ENCODE peak calls at places on chromosomes 11 and 22, in nine cellular contexts. One of them, this sample, is unnamed.

GRCh38 chr11:59534676-59535075 is 23.3 kb downstream of the OR4D9 start:
- DNase-seq in astrocyte: no peak
- DNase-seq in neural progenitor cell: no peak
- DNase-seq in H9: no peak
- DNase-seq in fibroblast of lung: no peak
- DNase-seq in PC-3: no peak
- DNase-seq in mesenchymal stem cell: no peak
- DNase-seq in HCT116: no peak
- DNase-seq in SK-N-SH: no peak
- DNase-seq in this sample: no peak

GRCh38 chr11:106585061-106585460 is 433.2 kb downstream of the GUCY1A2 start:
- DNase-seq in neural progenitor cell: peak
- DNase-seq in fibroblast of lung: peak
- DNase-seq in mesenchymal stem cell: peak
- DNase-seq in PC-3: peak
- DNase-seq in SK-N-SH: peak
- DNase-seq in H9: peak
- DNase-seq in HCT116: no peak
- DNase-seq in astrocyte: peak
- DNase-seq in this sample: peak

GRCh38 chr11:123696183-123696582 is 41.8 kb upstream of the SCN3B start:
- DNase-seq in astrocyte: no peak
- DNase-seq in SK-N-SH: no peak
- DNase-seq in mesenchymal stem cell: peak
- DNase-seq in HCT116: no peak
- DNase-seq in H9: no peak
- DNase-seq in PC-3: no peak
- DNase-seq in neural progenitor cell: no peak
- DNase-seq in fibroblast of lung: peak
- DNase-seq in this sample: no peak

GRCh38 chr11:42972741-42973140 is 339.1 kb upstream of the API5 start:
- DNase-seq in PC-3: no peak
- DNase-seq in astrocyte: no peak
- DNase-seq in mesenchymal stem cell: no peak
- DNase-seq in SK-N-SH: no peak
- DNase-seq in H9: no peak
- DNase-seq in fibroblast of lung: no peak
- DNase-seq in HCT116: no peak
- DNase-seq in neural progenitor cell: no peak
- DNase-seq in this sample: no peak

GRCh38 chr11:72352859-72353551 is 81.3 kb downstream of the CLPB start:
- DNase-seq in HCT116: no peak
- DNase-seq in mesenchymal stem cell: peak
- DNase-seq in H9: peak
- DNase-seq in fibroblast of lung: peak
- DNase-seq in neural progenitor cell: peak
- DNase-seq in PC-3: no peak
- DNase-seq in astrocyte: peak
- DNase-seq in SK-N-SH: peak
- DNase-seq in this sample: peak

GRCh38 chr11:126438272-126438671 is 82.8 kb downstream of the ST3GAL4 start:
- DNase-seq in PC-3: no peak
- DNase-seq in neural progenitor cell: no peak
- DNase-seq in astrocyte: no peak
- DNase-seq in H9: no peak
- DNase-seq in fibroblast of lung: no peak
- DNase-seq in mesenchymal stem cell: no peak
- DNase-seq in SK-N-SH: no peak
- DNase-seq in HCT116: no peak
- DNase-seq in this sample: no peak

GRCh38 chr22:44361391-44362126 is 48.8 kb upstream of the SHISAL1 start:
- DNase-seq in PC-3: peak
- DNase-seq in H9: no peak
- DNase-seq in fibroblast of lung: no peak
- DNase-seq in neural progenitor cell: no peak
- DNase-seq in SK-N-SH: no peak
- DNase-seq in mesenchymal stem cell: no peak
- DNase-seq in astrocyte: peak
- DNase-seq in HCT116: no peak
- DNase-seq in this sample: no peak

GRCh38 chr22:25153961-25154685 is 45.5 kb upstream of the CRYBB3 start:
- DNase-seq in astrocyte: peak
- DNase-seq in fibroblast of lung: peak
- DNase-seq in mesenchymal stem cell: peak
- DNase-seq in PC-3: peak
- DNase-seq in HCT116: no peak
- DNase-seq in H9: no peak
- DNase-seq in neural progenitor cell: peak
- DNase-seq in SK-N-SH: peak
- DNase-seq in this sample: no peak

GRCh38 chr22:44735518-44736428 is 16.6 kb upstream of the ARHGAP8 start:
- DNase-seq in astrocyte: no peak
- DNase-seq in HCT116: no peak
- DNase-seq in mesenchymal stem cell: peak
- DNase-seq in fibroblast of lung: no peak
- DNase-seq in PC-3: peak
- DNase-seq in SK-N-SH: peak
- DNase-seq in H9: peak
- DNase-seq in neural progenitor cell: peak
- DNase-seq in this sample: peak

GRCh38 chr11:12075822-12076821 is 34.3 kb upstream of the MICAL2 start:
- DNase-seq in SK-N-SH: no peak
- DNase-seq in HCT116: no peak
- DNase-seq in H9: no peak
- DNase-seq in PC-3: peak
- DNase-seq in fibroblast of lung: peak
- DNase-seq in astrocyte: peak
- DNase-seq in neural progenitor cell: no peak
- DNase-seq in mesenchymal stem cell: peak
- DNase-seq in this sample: no peak

GRCh38 chr11:124670732-124671131 is 2.8 kb downstream of the SIAE start:
- DNase-seq in astrocyte: no peak
- DNase-seq in fibroblast of lung: no peak
- DNase-seq in neural progenitor cell: no peak
- DNase-seq in SK-N-SH: no peak
- DNase-seq in PC-3: peak
- DNase-seq in HCT116: no peak
- DNase-seq in mesenchymal stem cell: no peak
- DNase-seq in H9: no peak
- DNase-seq in this sample: no peak

GRCh38 chr11:77244277-77245014 is 57.0 kb downstream of the GDPD4 start:
- DNase-seq in neural progenitor cell: no peak
- DNase-seq in H9: no peak
- DNase-seq in HCT116: no peak
- DNase-seq in astrocyte: peak
- DNase-seq in SK-N-SH: no peak
- DNase-seq in mesenchymal stem cell: peak
- DNase-seq in PC-3: peak
- DNase-seq in fibroblast of lung: peak
- DNase-seq in this sample: no peak

GRCh38 chr22:50282361-50283144 is 12.4 kb upstream of the MAPK11 start:
- DNase-seq in H9: no peak
- DNase-seq in SK-N-SH: no peak
- DNase-seq in HCT116: peak
- DNase-seq in neural progenitor cell: no peak
- DNase-seq in astrocyte: peak
- DNase-seq in PC-3: peak
- DNase-seq in mesenchymal stem cell: peak
- DNase-seq in fibroblast of lung: peak
- DNase-seq in this sample: no peak

GRCh38 chr22:20839837-20840645 is 18.6 kb downstream of the PI4KA start:
- DNase-seq in PC-3: no peak
- DNase-seq in fibroblast of lung: no peak
- DNase-seq in astrocyte: no peak
- DNase-seq in HCT116: no peak
- DNase-seq in mesenchymal stem cell: no peak
- DNase-seq in H9: no peak
- DNase-seq in neural progenitor cell: no peak
- DNase-seq in SK-N-SH: no peak
- DNase-seq in this sample: no peak

GRCh38 chr22:29689872-29690213 is 30.0 kb upstream of the CABP7 start:
- DNase-seq in fibroblast of lung: peak
- DNase-seq in HCT116: no peak
- DNase-seq in astrocyte: peak
- DNase-seq in SK-N-SH: peak
- DNase-seq in PC-3: peak
- DNase-seq in H9: peak
- DNase-seq in mesenchymal stem cell: peak
- DNase-seq in neural progenitor cell: peak
- DNase-seq in this sample: peak

GRCh38 chr22:30671071-30671470 is 3.4 kb upstream of the DUSP18 start:
- DNase-seq in neural progenitor cell: no peak
- DNase-seq in astrocyte: no peak
- DNase-seq in mesenchymal stem cell: no peak
- DNase-seq in fibroblast of lung: no peak
- DNase-seq in PC-3: no peak
- DNase-seq in H9: no peak
- DNase-seq in SK-N-SH: no peak
- DNase-seq in HCT116: no peak
- DNase-seq in this sample: no peak

GRCh38 chr11:2386591-2386990 is 9.5 kb downstream of the CD81 start:
- DNase-seq in astrocyte: no peak
- DNase-seq in mesenchymal stem cell: no peak
- DNase-seq in fibroblast of lung: no peak
- DNase-seq in neural progenitor cell: no peak
- DNase-seq in PC-3: no peak
- DNase-seq in H9: no peak
- DNase-seq in SK-N-SH: no peak
- DNase-seq in HCT116: no peak
- DNase-seq in this sample: peak

GRCh38 chr11:441043-441417 is 781 bp downstream of the ANO9 start:
- DNase-seq in fibroblast of lung: no peak
- DNase-seq in neural progenitor cell: no peak
- DNase-seq in HCT116: no peak
- DNase-seq in SK-N-SH: peak
- DNase-seq in astrocyte: no peak
- DNase-seq in mesenchymal stem cell: no peak
- DNase-seq in H9: no peak
- DNase-seq in PC-3: no peak
- DNase-seq in this sample: no peak
- H3K9ac ChIP-seq in fibroblast of lung: no peak
- H3K9ac ChIP-seq in neural progenitor cell: no peak
- H3K9ac ChIP-seq in HCT116: peak
- H3K9ac ChIP-seq in SK-N-SH: no peak
- H3K9ac ChIP-seq in astrocyte: no peak
- H3K9ac ChIP-seq in mesenchymal stem cell: no peak
- H3K9ac ChIP-seq in H9: no peak
- H3K9ac ChIP-seq in PC-3: no peak
- H3K9ac ChIP-seq in this sample: no peak

DNA sequence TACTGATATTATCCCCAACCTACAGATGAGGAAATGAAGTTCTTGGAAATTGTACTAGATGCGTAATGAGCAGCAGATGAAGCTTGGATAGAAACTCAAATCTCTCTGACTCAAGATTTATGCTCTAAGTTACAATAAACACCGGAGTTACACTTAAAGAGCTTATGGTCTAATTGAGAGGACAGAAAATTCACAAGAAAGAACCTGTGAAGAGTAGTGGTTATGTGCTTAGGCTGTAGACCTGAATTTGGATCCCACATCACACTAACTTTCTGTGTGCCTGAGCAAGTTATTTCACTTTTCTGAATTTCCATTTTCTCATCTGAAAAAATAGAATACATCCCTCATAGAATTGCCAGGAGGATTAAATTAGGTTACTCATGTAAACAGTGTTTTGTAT is 58.5 kb downstream of the FLI1 start:
- DNase-seq in neural progenitor cell: no peak
- DNase-seq in astrocyte: no peak
- DNase-seq in HCT116: no peak
- DNase-seq in fibroblast of lung: no peak
- DNase-seq in SK-N-SH: no peak
- DNase-seq in mesenchymal stem cell: no peak
- DNase-seq in H9: no peak
- DNase-seq in PC-3: no peak
- DNase-seq in this sample: no peak
- H2AFZ ChIP-seq in neural progenitor cell: no peak
- H2AFZ ChIP-seq in astrocyte: no peak
- H2AFZ ChIP-seq in HCT116: no peak
- H2AFZ ChIP-seq in fibroblast of lung: no peak
- H2AFZ ChIP-seq in SK-N-SH: no peak
- H2AFZ ChIP-seq in mesenchymal stem cell: no peak
- H2AFZ ChIP-seq in H9: no peak
- H2AFZ ChIP-seq in PC-3: no peak
- H2AFZ ChIP-seq in this sample: no peak

DNA sequence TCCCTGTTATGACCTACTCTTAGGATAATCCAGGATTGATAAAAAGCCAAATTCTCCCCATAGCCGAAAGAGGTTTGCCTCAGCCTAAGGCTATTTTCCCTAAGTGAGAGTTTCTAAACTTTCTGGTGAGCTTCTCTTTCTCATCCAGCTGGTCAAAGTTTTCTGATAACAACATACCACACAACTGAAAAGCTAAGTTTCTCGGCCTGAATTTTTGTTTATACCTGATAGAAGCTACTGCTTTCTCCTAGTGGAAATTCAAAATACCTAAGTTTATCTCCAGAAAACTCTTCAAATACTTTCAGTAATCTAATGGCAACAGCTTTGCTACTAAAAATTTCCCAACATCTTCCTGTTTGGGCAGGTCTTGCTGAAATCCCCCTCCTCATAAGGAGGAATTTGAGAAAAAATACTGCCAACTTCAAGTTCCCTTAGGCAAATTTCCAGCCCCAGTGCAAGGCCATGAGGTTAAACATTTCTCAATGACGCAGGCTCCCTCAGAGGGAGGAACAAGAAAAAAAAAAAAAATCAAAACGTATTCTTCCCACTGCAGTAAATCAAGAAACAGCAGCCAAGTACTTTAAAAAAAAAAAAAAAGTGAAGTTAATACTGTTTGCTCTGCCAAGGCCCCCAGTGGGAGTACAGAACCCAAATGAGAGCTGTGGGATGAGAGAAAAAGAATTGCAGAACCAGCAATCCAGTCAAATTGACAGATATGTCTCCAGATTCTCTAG is 127.0 kb downstream of the MRTFA start:
- DNase-seq in HCT116: no peak
- DNase-seq in mesenchymal stem cell: peak
- DNase-seq in SK-N-SH: no peak
- DNase-seq in fibroblast of lung: peak
- DNase-seq in PC-3: no peak
- DNase-seq in astrocyte: peak
- DNase-seq in H9: no peak
- DNase-seq in neural progenitor cell: no peak
- DNase-seq in this sample: no peak
- H3K9ac ChIP-seq in HCT116: no peak
- H3K9ac ChIP-seq in mesenchymal stem cell: peak
- H3K9ac ChIP-seq in SK-N-SH: peak
- H3K9ac ChIP-seq in fibroblast of lung: peak
- H3K9ac ChIP-seq in PC-3: no peak
- H3K9ac ChIP-seq in astrocyte: peak
- H3K9ac ChIP-seq in H9: no peak
- H3K9ac ChIP-seq in neural progenitor cell: no peak
- H3K9ac ChIP-seq in this sample: peak

DNA sequence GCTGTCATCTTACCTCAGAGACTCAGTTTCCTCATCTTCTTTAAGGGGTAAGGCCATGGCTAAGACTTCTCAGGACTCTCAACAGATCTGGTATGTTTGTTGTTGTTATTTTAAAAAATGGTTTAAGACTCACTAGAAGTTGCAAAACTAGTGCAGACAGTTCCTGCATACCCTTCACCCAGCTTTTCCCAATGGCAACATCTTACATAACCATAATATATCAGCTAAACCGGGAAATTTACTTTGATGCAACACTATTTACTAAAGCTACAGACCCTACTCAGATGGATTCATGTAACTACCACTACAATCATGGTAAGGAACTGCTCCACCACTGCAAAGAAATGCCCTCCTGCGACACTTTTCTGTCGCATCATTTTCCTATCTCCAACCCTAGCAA is 20.4 kb downstream of the LGR4 start:
- DNase-seq in neural progenitor cell: no peak
- DNase-seq in H9: no peak
- DNase-seq in mesenchymal stem cell: no peak
- DNase-seq in PC-3: no peak
- DNase-seq in SK-N-SH: no peak
- DNase-seq in HCT116: no peak
- DNase-seq in astrocyte: no peak
- DNase-seq in fibroblast of lung: no peak
- DNase-seq in this sample: no peak
- H2AFZ ChIP-seq in neural progenitor cell: no peak
- H2AFZ ChIP-seq in H9: no peak
- H2AFZ ChIP-seq in mesenchymal stem cell: no peak
- H2AFZ ChIP-seq in PC-3: no peak
- H2AFZ ChIP-seq in SK-N-SH: no peak
- H2AFZ ChIP-seq in HCT116: no peak
- H2AFZ ChIP-seq in astrocyte: no peak
- H2AFZ ChIP-seq in fibroblast of lung: no peak
- H2AFZ ChIP-seq in this sample: no peak

This sample was measured in Karpas-422.